ENCODE peak calls at places on chromosome 12, in five cellular contexts. O is mesenchymal stem cell, X is gastrocnemius medialis, R is brain microvascular endothelial cell, L is upper lobe of left lung. N is an unnamed sample. For H3K36me3, the result is how much of the 10 kb centered on the place peaks cover.

GRCh38 chr12:71162832-71163711 is 5.3 kb upstream of the TSPAN8 start:
- DNase-seq in O (no peak), X (no peak), R (no peak), L (no peak), N (no peak)

GRCh38 chr12:24045816-24046257 is 96.4 kb upstream of the SOX5 start:
- DNase-seq in O (peak), X (no peak), R (peak), L (no peak), N (no peak)

GRCh38 chr12:122893208-122894151 is 2.4 kb downstream of the VPS37B start:
- DNase-seq in O (no peak), X (no peak), R (no peak), L (peak), N (no peak)

GRCh38 chr12:129629901-129630300 is 273.9 kb downstream of the TMEM132D start:
- DNase-seq in O (no peak), X (no peak), R (no peak), L (no peak), N (no peak)

GRCh38 chr12:53626702-53627169 is 554 bp upstream of the ATF7 start:
- DNase-seq in O (no peak), X (no peak), R (no peak), L (no peak), N (no peak)

GRCh38 chr12:46675736-46676135 is 150.1 kb downstream of the SLC38A4 start:
- DNase-seq in O (peak), X (no peak), R (peak), L (no peak), N (no peak)

GRCh38 chr12:68821357-68822188 is 13.6 kb downstream of the MDM2 start:
- DNase-seq in O (no peak), X (no peak), R (no peak), L (no peak), N (no peak)

GRCh38 chr12:4449862-4450222 is 4.2 kb upstream of the FGF6 start:
- DNase-seq in O (no peak), X (no peak), R (no peak), L (no peak), N (no peak)

GRCh38 chr12:6084969-6085450 is 39.5 kb downstream of the VWF start:
- DNase-seq in O (no peak), X (no peak), R (no peak), L (no peak), N (no peak)

GRCh38 chr12:61757831-61758505 is 502.2 kb upstream of the USP15 start:
- DNase-seq in O (peak), X (no peak), R (peak), L (no peak), N (no peak)

GRCh38 chr12:123897221-123897620 is 75.4 kb downstream of the CCDC92 start:
- DNase-seq in O (peak), X (no peak), R (peak), L (no peak), N (no peak)

GRCh38 chr12:6828671-6829531 is 694 bp downstream of the P3H3 start:
- DNase-seq in O (no peak), X (no peak), R (peak), L (peak), N (no peak)

GRCh38 chr12:21551811-21552469 is 25.8 kb downstream of the SPX start:
- DNase-seq in O (no peak), X (peak), R (no peak), L (no peak), N (no peak)

GRCh38 chr12:84599539-84599938 is 313.1 kb downstream of the SLC6A15 start:
- DNase-seq in O (peak), X (no peak), R (peak), L (no peak), N (no peak)

GRCh38 chr12:6083606-6084005 is 40.9 kb downstream of the VWF start:
- DNase-seq in O (no peak), X (no peak), R (no peak), L (no peak), N (no peak)

GRCh38 chr12:98901189-98901588 is 256.1 kb downstream of the APAF1 start:
- DNase-seq in O (no peak), X (no peak), R (peak), L (no peak), N (no peak)

GRCh38 chr12:87163122-87163521 is 866.1 kb downstream of the C12orf50 start:
- DNase-seq in O (no peak), X (no peak), R (no peak), L (no peak), N (no peak)

GRCh38 chr12:50581226-50582184 is 76.7 kb downstream of the DIP2B start:
- DNase-seq in O (peak), X (no peak), R (no peak), L (no peak), N (no peak)

GRCh38 chr12:120075034-120075616 is 41.4 kb downstream of the RAB35 start:
- DNase-seq in O (no peak), X (no peak), R (no peak), L (no peak), N (no peak)

GRCh38 chr12:105399428-105400081 is 69.1 kb downstream of the C12orf75 start:
- DNase-seq in O (no peak), X (no peak), R (no peak), L (no peak), N (no peak)

GRCh38 chr12:8890313-8891084 is 23.8 kb upstream of the PHC1 start:
- DNase-seq in O (peak), X (no peak), R (peak), L (peak), N (peak)

GRCh38 chr12:108333898-108334699 is 5.0 kb downstream of the CMKLR1 start:
- DNase-seq in O (no peak), X (no peak), R (peak), L (peak), N (no peak)

GRCh38 chr12:124044809-124045321 is 71.8 kb downstream of the ZNF664 start:
- DNase-seq in O (no peak), X (no peak), R (no peak), L (no peak), N (no peak)

GRCh38 chr12:109393437-109394345 is 46.0 kb downstream of the MYO1H start:
- DNase-seq in O (peak), X (no peak), R (peak), L (peak), N (no peak)

GRCh38 chr12:45214739-45215418 is 1.0 kb upstream of the ANO6 start:
- DNase-seq in O (peak), X (no peak), R (no peak), L (no peak), N (no peak)

GRCh38 chr12:57736743-57737466 is 1.6 kb downstream of the AGAP2 start:
- DNase-seq in O (no peak), X (no peak), R (no peak), L (no peak), N (no peak)

GRCh38 chr12:22042981-22043669 is 2.9 kb upstream of the CMAS start:
- DNase-seq in O (peak), X (no peak), R (peak), L (no peak), N (no peak)

GRCh38 chr12:112820796-112821195 is 29.2 kb downstream of the RPH3A start:
- DNase-seq in O (no peak), X (no peak), R (no peak), L (no peak), N (no peak)

GRCh38 chr12:89636054-89636775 is 72.4 kb downstream of the ATP2B1 start:
- DNase-seq in O (peak), X (no peak), R (no peak), L (no peak), N (no peak)

GRCh38 chr12:56417739-56418138 is 31.5 kb downstream of the TIMELESS start:
- DNase-seq in O (no peak), X (no peak), R (no peak), L (no peak), N (no peak)

GRCh38 chr12:100427078-100427477 is 46.6 kb upstream of the NR1H4 start:
- DNase-seq in O (peak), X (no peak), R (peak), L (no peak), N (no peak)

GRCh38 chr12:17108877-17109520 is 503.0 kb upstream of the LMO3 start:
- DNase-seq in O (no peak), X (no peak), R (no peak), L (no peak), N (no peak)

GRCh38 chr12:122051231-122051876 is 27.2 kb upstream of the MLXIP start:
- DNase-seq in O (peak), X (peak), R (peak), L (no peak), N (no peak)

GRCh38 chr12:122096591-122097149 is 18.1 kb downstream of the MLXIP start:
- DNase-seq in O (no peak), X (peak), R (no peak), L (no peak), N (no peak)

GRCh38 chr12:88946377-88946997 is 366.2 kb upstream of the KITLG start:
- DNase-seq in O (peak), X (peak), R (peak), L (peak), N (no peak)

GRCh38 chr12:103830025-103830725 is 10.9 kb downstream of the NT5DC3 start:
- DNase-seq in O (no peak), X (no peak), R (no peak), L (no peak), N (no peak)

GRCh38 chr12:52496590-52497071 is 3.6 kb upstream of the KRT6A start:
- DNase-seq in O (peak), X (no peak), R (peak), L (no peak), N (no peak)

GRCh38 chr12:52838871-52839446 is 4.8 kb upstream of the KRT79 start:
- DNase-seq in O (no peak), X (no peak), R (no peak), L (no peak), N (no peak)

GRCh38 chr12:32273063-32273521 is 126.3 kb upstream of the FGD4 start:
- DNase-seq in O (no peak), X (no peak), R (peak), L (no peak), N (no peak)

GRCh38 chr12:105235299-105235746 is 651 bp downstream of the APPL2 start:
- DNase-seq in O (peak), X (no peak), R (no peak), L (no peak), N (no peak)

GRCh38 chr12:14275111-14275510 is 90.4 kb upstream of the ATF7IP start:
- DNase-seq in O (no peak), X (no peak), R (no peak), L (no peak), N (no peak)

GRCh38 chr12:14278294-14278953 is 87.1 kb upstream of the ATF7IP start:
- DNase-seq in O (no peak), X (no peak), R (no peak), L (no peak), N (no peak)

GRCh38 chr12:14272954-14273910 is 92.2 kb upstream of the ATF7IP start:
- DNase-seq in O (peak), X (no peak), R (no peak), L (no peak), N (no peak)

GRCh38 chr12:14273911-14274306 is 91.6 kb upstream of the ATF7IP start:
- DNase-seq in O (peak), X (no peak), R (peak), L (no peak), N (no peak)

DNA sequence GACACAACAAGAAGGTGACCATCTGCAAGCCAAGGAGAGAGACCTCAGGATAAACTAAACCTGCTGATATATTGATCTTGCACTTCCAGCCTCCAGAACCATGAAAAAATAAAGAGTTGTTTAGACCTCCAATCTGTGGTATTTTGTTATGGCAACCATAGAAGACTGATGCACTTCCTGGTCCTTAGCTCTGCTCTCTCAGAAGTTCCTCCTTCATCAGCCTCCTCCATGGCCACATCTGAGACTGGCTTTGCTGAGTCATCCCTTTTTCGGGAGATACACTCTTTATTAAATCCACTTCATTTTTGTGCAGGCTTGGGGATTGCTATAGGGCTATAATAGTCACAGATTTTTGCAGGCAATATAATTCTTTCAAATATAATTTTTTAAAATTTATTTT is 89.6 kb upstream of the ATF7IP start:
- DNase-seq in O (no peak), X (no peak), R (no peak), L (peak), N (no peak)
- H3K4me3 ChIP-seq in O (no peak), X (no peak), R (no peak), L (no peak), N (no peak)

DNA sequence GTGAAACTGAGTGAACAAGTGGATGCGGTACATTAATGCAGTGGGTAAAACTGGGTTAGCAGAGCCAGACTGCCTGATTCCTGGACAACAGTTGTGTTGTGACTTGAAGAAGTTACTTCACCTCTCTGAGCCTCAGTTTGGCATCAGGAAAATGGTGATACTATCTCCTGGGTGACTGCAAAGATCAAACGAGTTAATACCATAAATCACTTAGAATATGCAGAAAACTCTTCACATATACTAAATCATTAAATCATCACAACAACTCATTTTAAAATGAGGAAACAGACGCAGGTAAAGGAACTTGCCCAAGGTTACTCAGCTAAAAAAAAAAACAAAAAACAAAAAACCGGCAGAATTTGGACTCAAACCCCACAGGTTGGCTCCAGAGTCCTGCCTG is 811 bp downstream of the MTERF2 start:
- DNase-seq in O (no peak), X (no peak), R (no peak), L (no peak), N (no peak)
- H3K27ac ChIP-seq in O (peak), X (peak), R (no peak), L (peak), N (no peak)

GRCh38 chr12:125132698-125133400 is 67.6 kb downstream of the AACS start:
- DNase-seq in O (peak), X (no peak), R (peak), L (no peak), N (no peak)
- H3K36me3 ChIP-seq in O (under half), X (under half), R (under half), L (under half), N (under half)

GRCh38 chr12:64616221-64616620 is 5.9 kb downstream of the RASSF3 start:
- DNase-seq in O (no peak), X (no peak), R (no peak), L (no peak), N (no peak)

GRCh38 chr12:64621257-64621942 is 11.1 kb downstream of the RASSF3 start:
- DNase-seq in O (peak), X (no peak), R (peak), L (no peak), N (no peak)

GRCh38 chr12:64624035-64624434 is 13.7 kb downstream of the RASSF3 start:
- DNase-seq in O (no peak), X (no peak), R (no peak), L (no peak), N (no peak)

DNA sequence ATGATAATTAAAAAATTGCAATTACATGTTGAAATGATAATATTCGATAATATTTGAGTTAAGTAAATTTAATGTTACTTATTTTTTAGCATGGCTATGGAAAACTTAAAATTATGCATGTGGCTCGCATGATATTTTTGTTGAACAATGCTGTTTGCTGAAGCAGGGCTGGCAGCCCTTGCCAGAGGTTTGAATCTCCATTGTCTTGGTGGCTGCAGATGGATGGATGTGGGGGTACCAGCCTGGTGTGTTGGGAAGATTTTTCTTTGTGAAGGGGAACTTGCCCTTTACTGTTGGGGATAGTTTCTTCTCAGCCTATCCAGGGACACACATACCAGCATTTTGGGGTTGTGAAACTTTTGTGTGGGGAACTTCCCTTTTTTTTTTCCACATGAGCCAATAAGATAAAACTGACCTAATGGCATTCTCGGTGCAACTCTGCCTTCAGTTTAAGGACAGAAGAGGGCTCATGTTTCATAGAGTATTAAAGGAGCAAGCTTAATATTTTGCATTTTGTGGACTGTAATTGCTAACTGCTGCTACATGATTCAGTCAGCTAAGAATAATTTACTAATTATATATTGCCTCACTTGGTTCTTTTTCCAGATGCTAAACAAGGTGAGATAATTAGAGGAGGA is 8.8 kb downstream of the RASSF3 start:
- DNase-seq in O (peak), X (no peak), R (peak), L (no peak), N (no peak)
- H3K4me3 ChIP-seq in O (no peak), X (no peak), R (no peak), L (no peak), N (peak)

DNA sequence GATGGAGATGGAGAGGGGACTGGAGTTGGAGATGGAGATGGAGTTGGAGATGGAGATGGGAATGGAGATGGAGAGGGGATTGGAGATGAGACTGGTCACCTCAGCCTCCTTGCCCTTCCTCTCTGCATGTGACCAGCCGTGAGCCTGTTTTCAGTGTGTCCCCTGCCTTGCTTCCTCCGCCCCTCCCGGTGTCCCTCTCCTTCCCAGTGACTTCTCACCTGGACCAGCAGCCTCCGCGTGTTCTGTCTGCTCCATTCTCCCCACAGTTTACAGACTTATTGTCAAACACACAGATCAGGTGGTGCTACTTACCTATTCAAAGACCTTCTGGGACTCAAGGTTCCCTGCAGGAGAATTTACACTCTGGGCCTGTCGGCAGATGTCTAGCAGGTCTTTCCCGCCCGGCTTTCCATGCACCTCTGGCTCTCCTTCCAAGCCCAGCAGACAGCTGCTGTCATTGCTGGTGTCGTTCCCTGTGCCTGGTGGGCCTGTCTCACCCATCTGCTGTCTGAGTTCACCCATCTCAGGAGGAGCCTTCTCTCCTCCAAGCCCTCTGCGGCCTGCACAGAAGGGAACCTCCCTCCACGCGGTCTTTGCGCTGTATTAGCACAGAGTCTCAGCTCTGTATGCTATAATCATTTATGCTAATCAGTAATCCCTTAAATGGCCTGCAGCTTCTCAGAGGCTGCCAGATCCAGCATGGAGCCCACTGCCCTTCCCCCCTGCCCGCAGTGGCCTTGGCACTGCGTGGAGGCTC is 62.1 kb downstream of the ADGRD1 start:
- DNase-seq in O (no peak), X (no peak), R (no peak), L (no peak), N (no peak)
- H3K27ac ChIP-seq in O (no peak), X (no peak), R (no peak), L (no peak), N (no peak)

GRCh38 chr12:132641811-132642650 is 23.5 kb downstream of the P2RX2 start:
- DNase-seq in O (no peak), X (no peak), R (no peak), L (no peak), N (no peak)
- H3K36me3 ChIP-seq in O (half or more), X (half or more), R (under half), L (under half), N (under half)

GRCh38 chr12:12350868-12351463 is 924 bp upstream of the MANSC1 start:
- DNase-seq in O (no peak), X (no peak), R (no peak), L (no peak), N (no peak)
- H3K4me3 ChIP-seq in O (no peak), X (no peak), R (no peak), L (no peak), N (no peak)

DNA sequence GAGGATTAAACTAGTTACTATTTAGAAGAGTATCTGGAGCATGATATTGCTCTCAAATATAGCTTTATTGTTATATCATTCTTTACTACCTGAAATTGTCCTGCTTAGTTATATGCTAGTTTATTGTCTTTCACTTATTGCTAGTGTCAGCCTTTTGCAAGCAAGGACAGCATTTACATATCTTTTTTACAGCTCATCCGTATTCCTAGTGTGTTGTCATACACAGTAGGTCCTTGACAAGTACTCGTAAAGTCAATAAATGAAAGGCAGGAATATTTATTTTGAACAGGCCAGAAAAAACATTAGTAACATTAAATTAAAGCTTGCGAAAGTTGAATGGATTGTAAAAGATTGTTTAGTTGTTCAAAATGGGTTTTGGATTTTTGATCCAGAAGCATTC is 35.0 kb downstream of the CRADD start:
- DNase-seq in O (no peak), X (no peak), R (no peak), L (no peak), N (no peak)
- H3K27ac ChIP-seq in O (no peak), X (no peak), R (no peak), L (no peak), N (no peak)

N was measured in effector memory CD4-positive, alpha-beta T cell.